ENCODE peak calls at places on chromosomes 3 and 15, in four cellular contexts. J, I, S and W are unnamed samples.

GRCh38 chr15:57245130-57245529 is 131.2 kb upstream of the CGNL1 start:
- DNase-seq in J (no peak), I (no peak), S (no peak), W (no peak)

GRCh38 chr15:63860161-63860954 is 26.6 kb upstream of the HERC1 start:
- DNase-seq in J (no peak), I (no peak), S (no peak), W (no peak)

GRCh38 chr3:45067486-45067885 is 41.4 kb downstream of the CLEC3B start:
- DNase-seq in J (no peak), I (no peak), S (no peak), W (no peak)

GRCh38 chr3:136245691-136246090 is 4.4 kb upstream of the PCCB start:
- DNase-seq in J (no peak), I (no peak), S (no peak), W (no peak)

GRCh38 chr3:135516143-135516542 is 449.4 kb upstream of the PPP2R3A start:
- DNase-seq in J (no peak), I (peak), S (peak), W (peak)

GRCh38 chr3:53938645-53939044 is 47.0 kb upstream of the SELENOK start:
- DNase-seq in J (no peak), I (peak), S (peak), W (peak)

GRCh38 chr3:61268659-61269058 is 17.4 kb upstream of the FHIT start:
- DNase-seq in J (no peak), I (no peak), S (no peak), W (no peak)

GRCh38 chr3:176623751-176624150 is 573.5 kb downstream of the TBL1XR1 start:
- DNase-seq in J (no peak), I (no peak), S (no peak), W (no peak)

GRCh38 chr3:119322523-119323400 is 28.6 kb downstream of the ARHGAP31 start:
- DNase-seq in J (peak), I (peak), S (peak), W (peak)

GRCh38 chr3:20074226-20075063 is 34.2 kb downstream of the KAT2B start:
- DNase-seq in J (no peak), I (no peak), S (no peak), W (no peak)

GRCh38 chr3:180430896-180431295 is 171.1 kb upstream of the TTC14 start:
- DNase-seq in J (no peak), I (no peak), S (no peak), W (no peak)

GRCh38 chr15:89971592-89971997 is 29.5 kb upstream of the ZNF710 start:
- DNase-seq in J (peak), I (peak), S (peak), W (peak)

GRCh38 chr15:92914768-92915221 is 14.7 kb downstream of the CHD2 start:
- DNase-seq in J (no peak), I (no peak), S (no peak), W (no peak)

GRCh38 chr3:11721114-11721440 is 77.4 kb upstream of the VGLL4 start:
- DNase-seq in J (no peak), I (no peak), S (no peak), W (no peak)

GRCh38 chr3:170290194-170290593 is 67.3 kb upstream of the SKIL start:
- DNase-seq in J (no peak), I (no peak), S (no peak), W (no peak)

GRCh38 chr3:129485681-129486056 is 42.8 kb upstream of the RHO start:
- DNase-seq in J (no peak), I (no peak), S (no peak), W (no peak)

GRCh38 chr3:18436213-18436612 is 11.1 kb upstream of the SATB1 start:
- DNase-seq in J (no peak), I (no peak), S (no peak), W (no peak)

GRCh38 chr3:6807967-6808588 is 52.8 kb upstream of the GRM7 start:
- DNase-seq in J (no peak), I (no peak), S (no peak), W (no peak)

GRCh38 chr3:186821429-186822367 is 15.4 kb upstream of the RFC4 start:
- DNase-seq in J (no peak), I (no peak), S (peak), W (peak)
- TF ChIP-seq USF2 in J (no peak), I (no peak), S (no peak), W (no peak)

DNA sequence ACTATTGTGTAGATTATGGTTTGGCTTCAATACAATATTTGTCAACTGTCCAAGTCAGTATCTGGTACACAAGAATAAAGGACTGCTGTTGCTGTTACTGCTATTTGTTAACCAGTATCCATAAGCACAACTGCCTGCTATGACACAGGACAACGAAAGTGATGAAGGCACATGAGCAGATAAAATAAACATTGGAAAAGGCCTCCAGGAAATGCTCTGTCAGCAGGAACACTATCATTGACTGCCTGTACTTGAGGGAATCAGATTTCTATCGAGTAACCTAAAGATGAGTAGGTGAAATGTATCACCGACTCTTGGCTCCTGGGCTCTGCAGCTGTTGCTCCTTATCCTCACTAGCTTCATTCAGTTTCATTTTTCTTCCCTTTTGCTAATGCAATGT is 56.5 kb downstream of the FMN1 start:
- DNase-seq in J (no peak), I (no peak), S (no peak), W (no peak)
- TF ChIP-seq TCF12 in J (no peak), I (no peak), S (no peak), W (no peak)

GRCh38 chr3:120428904-120429303 is 21.9 kb downstream of the FSTL1 start:
- DNase-seq in J (no peak), I (no peak), S (no peak), W (no peak)

GRCh38 chr3:120429921-120430361 is 20.9 kb downstream of the FSTL1 start:
- DNase-seq in J (no peak), I (no peak), S (no peak), W (no peak)

GRCh38 chr3:120435621-120436020 is 15.2 kb downstream of the FSTL1 start:
- DNase-seq in J (no peak), I (no peak), S (no peak), W (no peak)

GRCh38 chr3:120433662-120434331 is 17.0 kb downstream of the FSTL1 start:
- DNase-seq in J (no peak), I (no peak), S (no peak), W (no peak)

GRCh38 chr3:120432105-120432860 is 18.5 kb downstream of the FSTL1 start:
- DNase-seq in J (no peak), I (no peak), S (no peak), W (no peak)
- TF ChIP-seq USF2 in J (no peak), I (no peak), S (no peak), W (no peak)

GRCh38 chr3:77236118-77236517 is 196.2 kb downstream of the ROBO2 start:
- DNase-seq in J (no peak), I (no peak), S (no peak), W (no peak)
- TF ChIP-seq TCF12 in J (no peak), I (no peak), S (no peak), W (no peak)